ENCODE peak calls at places on chromosomes 13 and 19, in ten cellular contexts. U is cardiac muscle cell, G is neural crest cell, D is PC-9, Z is colonic mucosa, M is PC-3, Y is mesothelial cell of epicardium, X is GM23338, B is K562, P is Peyer's patch. E is an unnamed sample.

GRCh38 chr19:39497850-39498261 is 891 bp upstream of the DLL3 start:
- DNase-seq in U (peak; percentile 49), G (peak; percentile 56), D (peak; percentile 44), Z (peak; percentile 36), M (peak; percentile 33), Y (peak; percentile 56), X (peak; percentile 89), B (peak; percentile 74), P (peak; percentile 46), E (peak; percentile 81)

GRCh38 chr19:57817976-57818375 is 3.3 kb upstream of the ZNF552 start:
- DNase-seq in U (no peak), G (no peak), D (no peak), Z (no peak), M (no peak), Y (no peak), X (no peak), B (no peak), P (no peak), E (no peak)

GRCh38 chr19:37594982-37595382 is 306 bp downstream of the ZNF540 start:
- DNase-seq in U (peak; percentile 67), G (no peak), D (no peak), Z (peak; percentile 68), M (no peak), Y (no peak), X (no peak), B (peak; percentile 28), P (peak; percentile 65), E (no peak)

GRCh38 chr13:113774177-113775107 is 15.4 kb downstream of the TMEM255B start:
- DNase-seq in U (peak; percentile 46), G (no peak), D (no peak), Z (no peak), M (peak; percentile 81), Y (no peak), X (no peak), B (no peak), P (no peak), E (no peak)

GRCh38 chr19:4722671-4723464 is 774 bp downstream of the DPP9 start:
- DNase-seq in U (peak; percentile 89), G (no peak), D (no peak), Z (peak; percentile 50), M (peak; percentile 42), Y (no peak), X (no peak), B (no peak), P (peak; percentile 23), E (no peak)

GRCh38 chr13:39910041-39910440 is 254.6 kb downstream of the COG6 start:
- DNase-seq in U (no peak), G (no peak), D (no peak), Z (no peak), M (no peak), Y (no peak), X (no peak), B (no peak), P (no peak), E (no peak)

GRCh38 chr19:36009633-36010379 is 1.2 kb upstream of the SYNE4 start:
- DNase-seq in U (no peak), G (no peak), D (no peak), Z (no peak), M (no peak), Y (no peak), X (no peak), B (no peak), P (no peak), E (no peak)

GRCh38 chr13:24168980-24169379 is 8.5 kb downstream of the SPATA13 start:
- DNase-seq in U (no peak), G (no peak), D (no peak), Z (no peak), M (no peak), Y (no peak), X (no peak), B (no peak), P (no peak), E (no peak)

GRCh38 chr19:49929121-49929610 is at the start of the genes ATF5 and NUP62:
- DNase-seq in U (peak; percentile 87), G (peak; percentile 95), D (peak; percentile 87), Z (peak; percentile 91), M (peak; percentile 90), Y (peak; percentile 96), X (peak; percentile 85), B (peak; percentile 97), P (peak; percentile 81), E (peak; percentile 87)

GRCh38 chr19:51926784-51927741 is at the start of gene ZNF613:
- DNase-seq in U (peak; percentile 97), G (peak; percentile 80), D (peak; percentile 89), Z (peak; percentile 94), M (peak; percentile 94), Y (peak; percentile 79), X (peak; percentile 99), B (peak; percentile 91), P (peak; percentile 87), E (peak; percentile 79)

GRCh38 chr19:10452726-10453620 is 32.6 kb downstream of the PDE4A start:
- DNase-seq in U (no peak), G (no peak), D (no peak), Z (no peak), M (no peak), Y (no peak), X (no peak), B (peak; percentile 3), P (no peak), E (no peak)

GRCh38 chr19:8396563-8397203 is 6.5 kb downstream of the RAB11B start:
- DNase-seq in U (peak; percentile 70), G (peak; percentile 64), D (peak; percentile 25), Z (peak; percentile 62), M (peak; percentile 72), Y (peak; percentile 68), X (peak; percentile 86), B (peak; percentile 84), P (peak; percentile 53), E (peak; percentile 78)

GRCh38 chr13:37475151-37475550 is 123.4 kb downstream of the POSTN start:
- DNase-seq in U (no peak), G (no peak), D (no peak), Z (no peak), M (no peak), Y (no peak), X (peak; percentile 31), B (no peak), P (no peak), E (no peak)

GRCh38 chr19:38429055-38429810 is 3.2 kb upstream of the RASGRP4 start:
- DNase-seq in U (no peak), G (no peak), D (no peak), Z (no peak), M (no peak), Y (no peak), X (no peak), B (no peak), P (no peak), E (no peak)

GRCh38 chr19:27654266-27654990 is 1558.5 kb downstream of the UQCRFS1 start:
- DNase-seq in U (no peak), G (no peak), D (no peak), Z (no peak), M (no peak), Y (no peak), X (no peak), B (no peak), P (no peak), E (no peak)

GRCh38 chr13:47976325-47976724 is 24.7 kb downstream of the SUCLA2 start:
- DNase-seq in U (peak; percentile 58), G (no peak), D (no peak), Z (no peak), M (no peak), Y (no peak), X (no peak), B (no peak), P (no peak), E (no peak)

GRCh38 chr19:30864460-30865215 is 484.6 kb downstream of the TSHZ3 start:
- DNase-seq in U (no peak), G (no peak), D (no peak), Z (no peak), M (no peak), Y (no peak), X (no peak), B (no peak), P (no peak), E (no peak)

GRCh38 chr19:39411832-39412099 is 703 bp upstream of the PLEKHG2 start:
- DNase-seq in U (peak; percentile 95), G (peak; percentile 85), D (peak; percentile 89), Z (peak; percentile 97), M (peak; percentile 86), Y (peak; percentile 92), X (peak; percentile 97), B (peak; percentile 45), P (peak; percentile 96), E (peak; percentile 82)

GRCh38 chr13:63463782-63464610 is 2048.3 kb upstream of the PCDH20 start:
- DNase-seq in U (no peak), G (no peak), D (no peak), Z (no peak), M (no peak), Y (no peak), X (no peak), B (no peak), P (no peak), E (no peak)

GRCh38 chr13:29589967-29590366 is 5.5 kb downstream of the SLC7A1 start:
- DNase-seq in U (no peak), G (no peak), D (no peak), Z (no peak), M (no peak), Y (no peak), X (peak; percentile 62), B (no peak), P (no peak), E (peak; percentile 40)
- TF ChIP-seq CTCF in U (peak; percentile 14), G (peak; percentile 16), D (no peak), Z (no peak), M (peak; percentile 19), Y (no peak), X (peak; percentile 64), B (no peak), P (no peak), E (peak; percentile 34)

DNA sequence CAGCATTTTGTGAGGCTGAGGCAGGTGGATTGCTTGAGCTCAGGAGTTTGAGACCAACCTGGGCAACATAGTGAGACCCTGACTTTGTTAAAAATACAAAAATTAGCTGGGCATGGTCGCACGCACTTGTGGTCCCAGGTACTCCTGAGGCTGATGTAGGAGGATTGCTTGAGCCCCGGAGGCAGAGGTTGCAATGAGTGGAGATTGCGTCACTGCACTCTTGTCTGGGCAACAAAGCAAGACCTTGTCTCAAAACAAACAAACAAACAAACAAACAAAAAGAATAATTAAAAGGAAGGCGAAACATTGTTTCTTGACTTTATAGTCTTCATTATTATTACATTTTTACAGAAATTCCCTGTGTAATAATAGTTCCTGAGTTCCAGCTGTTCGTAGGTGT is 15.9 kb downstream of the BIVM start:
- DNase-seq in U (no peak), G (no peak), D (no peak), Z (no peak), M (no peak), Y (no peak), X (no peak), B (no peak), P (no peak), E (no peak)
- TF ChIP-seq CTCF in U (no peak), G (no peak), D (no peak), Z (no peak), M (no peak), Y (no peak), X (no peak), B (no peak), P (no peak), E (no peak)

GRCh38 chr13:46962286-46962941 is 65.6 kb upstream of the HTR2A start:
- DNase-seq in U (peak; percentile 6), G (no peak), D (no peak), Z (no peak), M (peak; percentile 48), Y (no peak), X (peak; percentile 62), B (no peak), P (no peak), E (no peak)
- TF ChIP-seq CTCF in U (peak; percentile 36), G (peak; percentile 52), D (peak; percentile 35), Z (no peak), M (peak; percentile 63), Y (peak; percentile 12), X (peak; percentile 72), B (peak; percentile 4), P (no peak), E (no peak)

GRCh38 chr19:2944775-2945574 is at the start of gene ZNF77:
- DNase-seq in U (peak; percentile 99), G (peak; percentile 97), D (peak; percentile 94), Z (peak; percentile 100), M (peak; percentile 98), Y (peak; percentile 98), X (peak; percentile 100), B (peak; percentile 100), P (peak; percentile 99), E (peak; percentile 83)
- TF ChIP-seq CTCF in U (no peak), G (peak; percentile 8), D (no peak), Z (no peak), M (no peak), Y (no peak), X (no peak), B (no peak), P (no peak), E (no peak)